ENCODE peak calls at places on chromosome X, in four cellular contexts. D is NCI-H1694, C is AG10803, E is neural crest cell. K is an unnamed sample.

GRCh38 chrX:117996918-117997480 is 119.6 kb downstream of the KLHL13 start:
- DNase-seq in D (no peak), C (no peak), E (no peak), K (no peak)

GRCh38 chrX:68681443-68681941 is 34.0 kb downstream of the STARD8 start:
- DNase-seq in D (no peak), C (peak; percentile 59), E (no peak), K (no peak)

GRCh38 chrX:3094261-3094660 is 53.0 kb downstream of the ARSF start:
- DNase-seq in D (no peak), C (no peak), E (no peak), K (no peak)

GRCh38 chrX:129631850-129632249 is 22.9 kb downstream of the APLN start:
- DNase-seq in D (no peak), C (no peak), E (no peak), K (no peak)

GRCh38 chrX:13764284-13764683 is 29.7 kb downstream of the OFD1 start:
- DNase-seq in D (no peak), C (no peak), E (no peak), K (no peak)

GRCh38 chrX:115017455-115017854 is at the start of gene IL13RA2:
- DNase-seq in D (no peak), C (no peak), E (no peak), K (no peak)

GRCh38 chrX:70087857-70088256 is 25.6 kb downstream of the OTUD6A start:
- DNase-seq in D (no peak), C (peak; percentile 60), E (no peak), K (peak; percentile 81)

GRCh38 chrX:2608638-2609430 is 82.3 kb upstream of the CD99 start:
- DNase-seq in D (no peak), C (peak; percentile 83), E (peak; percentile 69), K (no peak)

GRCh38 chrX:154436597-154437397 is at the start of gene GDI1:
- DNase-seq in D (no peak), C (peak; percentile 62), E (peak; percentile 45), K (peak; percentile 22)

GRCh38 chrX:47648376-47648775 is 2.0 kb downstream of the ELK1 start:
- DNase-seq in D (no peak), C (no peak), E (no peak), K (no peak)

GRCh38 chrX:45803383-45803921 is 602.8 kb upstream of the DIPK2B start:
- DNase-seq in D (no peak), C (peak; percentile 92), E (no peak), K (no peak)

GRCh38 chrX:121823406-121823805 is 776.0 kb downstream of the GLUD2 start:
- DNase-seq in D (no peak), C (no peak), E (no peak), K (no peak)

GRCh38 chrX:84924624-84925023 is 79.1 kb upstream of the APOOL start:
- DNase-seq in D (no peak), C (no peak), E (no peak), K (no peak)

GRCh38 chrX:87397103-87397886 is 120.3 kb upstream of the KLHL4 start:
- DNase-seq in D (no peak), C (no peak), E (no peak), K (no peak)

K was measured in NCI-H524.